ENCODE peak calls at places on chromosomes 11 and 22, in ten cellular contexts. One of them, this sample, is unnamed.

GRCh38 chr22:41576877-41577276 is 12.8 kb downstream of the PMM1 start:
- DNase-seq in left ventricle myocardium inferior: peak; percentile 65
- DNase-seq in neural progenitor cell: peak; percentile 86
- DNase-seq in AG04450: no peak
- DNase-seq in foreskin fibroblast: peak; percentile 76
- DNase-seq in cardiac muscle cell: peak; percentile 48
- DNase-seq in A549: peak; percentile 60
- DNase-seq in coronary artery: no peak
- DNase-seq in colonic mucosa: peak; percentile 40
- DNase-seq in dorsolateral prefrontal cortex: no peak
- DNase-seq in this sample: peak; percentile 41

GRCh38 chr11:19751055-19751454 is 38.4 kb downstream of the NAV2 start:
- DNase-seq in left ventricle myocardium inferior: no peak
- DNase-seq in cardiac muscle cell: no peak
- DNase-seq in A549: no peak
- DNase-seq in foreskin fibroblast: no peak
- DNase-seq in coronary artery: no peak
- DNase-seq in dorsolateral prefrontal cortex: no peak
- DNase-seq in AG04450: no peak
- DNase-seq in colonic mucosa: no peak
- DNase-seq in neural progenitor cell: no peak
- DNase-seq in this sample: no peak

GRCh38 chr11:61168292-61168691 is 7.1 kb upstream of the VPS37C start:
- DNase-seq in left ventricle myocardium inferior: no peak
- DNase-seq in coronary artery: no peak
- DNase-seq in AG04450: no peak
- DNase-seq in foreskin fibroblast: no peak
- DNase-seq in colonic mucosa: no peak
- DNase-seq in neural progenitor cell: no peak
- DNase-seq in cardiac muscle cell: no peak
- DNase-seq in dorsolateral prefrontal cortex: no peak
- DNase-seq in A549: no peak
- DNase-seq in this sample: no peak

GRCh38 chr11:126997196-126997595 is 3.4 kb downstream of the KIRREL3 start:
- DNase-seq in colonic mucosa: no peak
- DNase-seq in coronary artery: no peak
- DNase-seq in dorsolateral prefrontal cortex: no peak
- DNase-seq in cardiac muscle cell: no peak
- DNase-seq in AG04450: no peak
- DNase-seq in left ventricle myocardium inferior: no peak
- DNase-seq in neural progenitor cell: no peak
- DNase-seq in A549: no peak
- DNase-seq in foreskin fibroblast: peak; percentile 30
- DNase-seq in this sample: no peak

GRCh38 chr11:3970101-3970500 is 114.6 kb downstream of the STIM1 start:
- DNase-seq in cardiac muscle cell: no peak
- DNase-seq in colonic mucosa: no peak
- DNase-seq in dorsolateral prefrontal cortex: no peak
- DNase-seq in coronary artery: no peak
- DNase-seq in foreskin fibroblast: no peak
- DNase-seq in A549: no peak
- DNase-seq in AG04450: no peak
- DNase-seq in neural progenitor cell: no peak
- DNase-seq in left ventricle myocardium inferior: no peak
- DNase-seq in this sample: no peak

GRCh38 chr22:39300198-39300830 is 19.1 kb downstream of the RPL3 start:
- DNase-seq in neural progenitor cell: no peak
- DNase-seq in coronary artery: no peak
- DNase-seq in colonic mucosa: no peak
- DNase-seq in dorsolateral prefrontal cortex: no peak
- DNase-seq in foreskin fibroblast: peak; percentile 45
- DNase-seq in cardiac muscle cell: no peak
- DNase-seq in A549: no peak
- DNase-seq in AG04450: no peak
- DNase-seq in left ventricle myocardium inferior: peak; percentile 56
- DNase-seq in this sample: no peak

GRCh38 chr11:69920500-69921428 is 101.5 kb upstream of the FGF3 start:
- DNase-seq in colonic mucosa: no peak
- DNase-seq in AG04450: no peak
- DNase-seq in cardiac muscle cell: no peak
- DNase-seq in coronary artery: peak; percentile 72
- DNase-seq in dorsolateral prefrontal cortex: peak; percentile 30
- DNase-seq in foreskin fibroblast: no peak
- DNase-seq in neural progenitor cell: no peak
- DNase-seq in A549: no peak
- DNase-seq in left ventricle myocardium inferior: no peak
- DNase-seq in this sample: no peak

GRCh38 chr11:121589946-121590537 is 137.3 kb upstream of the SORL1-AS1 start:
- DNase-seq in foreskin fibroblast: no peak
- DNase-seq in dorsolateral prefrontal cortex: no peak
- DNase-seq in cardiac muscle cell: no peak
- DNase-seq in AG04450: no peak
- DNase-seq in coronary artery: no peak
- DNase-seq in colonic mucosa: no peak
- DNase-seq in A549: no peak
- DNase-seq in left ventricle myocardium inferior: no peak
- DNase-seq in neural progenitor cell: no peak
- DNase-seq in this sample: no peak

GRCh38 chr11:13303668-13304649 is 26.4 kb downstream of the BMAL1 start:
- DNase-seq in A549: no peak
- DNase-seq in left ventricle myocardium inferior: no peak
- DNase-seq in AG04450: no peak
- DNase-seq in foreskin fibroblast: no peak
- DNase-seq in cardiac muscle cell: no peak
- DNase-seq in coronary artery: no peak
- DNase-seq in colonic mucosa: no peak
- DNase-seq in dorsolateral prefrontal cortex: no peak
- DNase-seq in neural progenitor cell: no peak
- DNase-seq in this sample: no peak

GRCh38 chr11:12285106-12285505 is 92.3 kb upstream of the PARVA start:
- DNase-seq in AG04450: peak; percentile 89
- DNase-seq in neural progenitor cell: no peak
- DNase-seq in cardiac muscle cell: peak; percentile 91
- DNase-seq in colonic mucosa: peak; percentile 10
- DNase-seq in foreskin fibroblast: peak; percentile 89
- DNase-seq in coronary artery: no peak
- DNase-seq in left ventricle myocardium inferior: no peak
- DNase-seq in A549: no peak
- DNase-seq in dorsolateral prefrontal cortex: no peak
- DNase-seq in this sample: peak; percentile 98

GRCh38 chr22:46575915-46576555 is 38.6 kb upstream of the CELSR1 start:
- DNase-seq in left ventricle myocardium inferior: peak; percentile 25
- DNase-seq in neural progenitor cell: peak; percentile 20
- DNase-seq in cardiac muscle cell: no peak
- DNase-seq in foreskin fibroblast: no peak
- DNase-seq in AG04450: no peak
- DNase-seq in coronary artery: no peak
- DNase-seq in colonic mucosa: peak; percentile 80
- DNase-seq in A549: no peak
- DNase-seq in dorsolateral prefrontal cortex: no peak
- DNase-seq in this sample: no peak

GRCh38 chr11:10450451-10451398 is 4.3 kb upstream of the AMPD3 start:
- DNase-seq in neural progenitor cell: peak; percentile 72
- DNase-seq in left ventricle myocardium inferior: peak; percentile 33
- DNase-seq in AG04450: no peak
- DNase-seq in A549: peak; percentile 45
- DNase-seq in coronary artery: no peak
- DNase-seq in foreskin fibroblast: peak; percentile 52
- DNase-seq in cardiac muscle cell: peak; percentile 41
- DNase-seq in colonic mucosa: peak; percentile 80
- DNase-seq in dorsolateral prefrontal cortex: peak; percentile 68
- DNase-seq in this sample: no peak
- H3K4me3 ChIP-seq in neural progenitor cell: peak overlapping the region; percentile 71
- H3K4me3 ChIP-seq in left ventricle myocardium inferior: peak overlapping the region; percentile 69
- H3K4me3 ChIP-seq in AG04450: peak overlapping the region; percentile 31
- H3K4me3 ChIP-seq in A549: no peak overlapping the region
- H3K4me3 ChIP-seq in coronary artery: peak overlapping the region; percentile 65
- H3K4me3 ChIP-seq in foreskin fibroblast: peak overlapping the region; percentile 35
- H3K4me3 ChIP-seq in cardiac muscle cell: peak overlapping the region; percentile 31
- H3K4me3 ChIP-seq in colonic mucosa: peak overlapping the region; percentile 53
- H3K4me3 ChIP-seq in dorsolateral prefrontal cortex: peak overlapping the region; percentile 68
- H3K4me3 ChIP-seq in this sample: peak overlapping the region; percentile 28

GRCh38 chr11:119057000-119057769 is at the start of gene HYOU1:
- DNase-seq in dorsolateral prefrontal cortex: peak; percentile 98
- DNase-seq in foreskin fibroblast: peak; percentile 99
- DNase-seq in coronary artery: peak; percentile 98
- DNase-seq in A549: peak; percentile 87
- DNase-seq in left ventricle myocardium inferior: peak; percentile 99
- DNase-seq in colonic mucosa: peak; percentile 99
- DNase-seq in AG04450: peak; percentile 86
- DNase-seq in cardiac muscle cell: peak; percentile 98
- DNase-seq in neural progenitor cell: peak; percentile 100
- DNase-seq in this sample: peak; percentile 92
- TF ChIP-seq CTCF in dorsolateral prefrontal cortex: peak; percentile 28
- TF ChIP-seq CTCF in foreskin fibroblast: peak; percentile 35
- TF ChIP-seq CTCF in coronary artery: no peak
- TF ChIP-seq CTCF in A549: no peak
- TF ChIP-seq CTCF in left ventricle myocardium inferior: no peak
- TF ChIP-seq CTCF in colonic mucosa: no peak
- TF ChIP-seq CTCF in AG04450: peak; percentile 39
- TF ChIP-seq CTCF in cardiac muscle cell: peak; percentile 40
- TF ChIP-seq CTCF in neural progenitor cell: peak; percentile 50
- TF ChIP-seq CTCF in this sample: peak; percentile 47

DNA sequence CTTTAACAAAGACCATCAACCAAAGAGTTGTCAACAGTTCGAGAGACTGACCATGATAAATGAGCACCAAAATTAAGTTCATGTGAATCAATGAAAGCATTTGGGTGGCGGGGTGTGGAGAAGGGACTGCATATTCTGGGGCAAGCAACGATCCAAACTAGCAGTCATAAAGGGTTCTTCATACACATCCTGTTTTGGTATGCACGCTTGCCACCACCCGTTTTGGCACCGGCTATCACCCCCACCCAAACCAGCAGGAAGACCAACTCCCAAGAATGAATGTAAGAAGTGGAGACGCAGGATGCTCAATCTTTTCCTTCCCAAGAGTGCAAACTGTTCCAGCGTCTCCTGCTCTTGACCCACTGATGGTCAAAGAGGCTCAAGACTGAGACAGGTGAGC is 80.8 kb downstream of the SGSM3 start:
- DNase-seq in AG04450: no peak
- DNase-seq in dorsolateral prefrontal cortex: no peak
- DNase-seq in colonic mucosa: no peak
- DNase-seq in foreskin fibroblast: no peak
- DNase-seq in cardiac muscle cell: no peak
- DNase-seq in coronary artery: no peak
- DNase-seq in left ventricle myocardium inferior: peak; percentile 27
- DNase-seq in neural progenitor cell: no peak
- DNase-seq in A549: no peak
- DNase-seq in this sample: peak; percentile 66
- H3K4me3 ChIP-seq in AG04450: no peak overlapping the region
- H3K4me3 ChIP-seq in dorsolateral prefrontal cortex: no peak overlapping the region
- H3K4me3 ChIP-seq in colonic mucosa: no peak overlapping the region
- H3K4me3 ChIP-seq in foreskin fibroblast: no peak overlapping the region
- H3K4me3 ChIP-seq in cardiac muscle cell: no peak overlapping the region
- H3K4me3 ChIP-seq in coronary artery: no peak overlapping the region
- H3K4me3 ChIP-seq in left ventricle myocardium inferior: no peak overlapping the region
- H3K4me3 ChIP-seq in neural progenitor cell: no peak overlapping the region
- H3K4me3 ChIP-seq in A549: no peak overlapping the region
- H3K4me3 ChIP-seq in this sample: no peak overlapping the region

DNA sequence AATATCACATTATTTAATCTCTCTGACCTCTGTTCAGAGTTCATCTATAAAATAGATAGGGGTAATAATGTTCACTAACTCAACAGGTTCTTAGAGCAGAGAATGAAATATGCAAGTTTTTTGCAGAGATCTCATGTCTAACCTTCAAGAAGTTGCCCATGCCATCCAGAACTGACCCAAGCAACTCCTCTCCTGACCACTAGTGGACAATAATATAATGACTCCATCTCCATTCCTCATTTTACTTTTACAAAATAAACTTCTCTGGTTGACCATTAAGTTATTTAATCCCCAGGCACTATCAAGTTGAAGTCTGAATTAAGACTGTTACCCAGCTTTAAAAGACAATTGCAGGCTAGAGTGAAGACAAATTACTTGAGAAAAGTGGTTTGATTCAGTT is 382.6 kb downstream of the KCNA4 start:
- DNase-seq in neural progenitor cell: peak; percentile 8
- DNase-seq in colonic mucosa: no peak
- DNase-seq in foreskin fibroblast: no peak
- DNase-seq in coronary artery: no peak
- DNase-seq in left ventricle myocardium inferior: no peak
- DNase-seq in AG04450: no peak
- DNase-seq in A549: no peak
- DNase-seq in cardiac muscle cell: peak; percentile 18
- DNase-seq in dorsolateral prefrontal cortex: no peak
- DNase-seq in this sample: peak; percentile 4
- TF ChIP-seq CTCF in neural progenitor cell: peak; percentile 57
- TF ChIP-seq CTCF in colonic mucosa: no peak
- TF ChIP-seq CTCF in foreskin fibroblast: no peak
- TF ChIP-seq CTCF in coronary artery: no peak
- TF ChIP-seq CTCF in left ventricle myocardium inferior: peak; percentile 47
- TF ChIP-seq CTCF in AG04450: peak; percentile 18
- TF ChIP-seq CTCF in A549: no peak
- TF ChIP-seq CTCF in cardiac muscle cell: peak; percentile 37
- TF ChIP-seq CTCF in dorsolateral prefrontal cortex: no peak
- TF ChIP-seq CTCF in this sample: peak; percentile 27